ENCODE peak calls at places on chromosomes 7 and 10, in nine cellular contexts. G, J, S, T, W, R, N, E and P are unnamed samples.

GRCh38 chr7:149310113-149310836 is 48.3 kb downstream of the ZNF783 start:
- DNase-seq in G (no peak), J (no peak), S (peak), T (no peak), W (peak), R (no peak), N (peak), E (peak), P (no peak)

GRCh38 chr10:115831025-115831424 is 442.0 kb downstream of the GFRA1 start:
- DNase-seq in G (no peak), J (no peak), S (no peak), T (no peak), W (no peak), R (no peak), N (no peak), E (no peak), P (no peak)

GRCh38 chr10:114404171-114405010 is at the start of gene AFAP1L2:
- DNase-seq in G (no peak), J (peak), S (no peak), T (no peak), W (no peak), R (no peak), N (peak), E (peak), P (no peak)

GRCh38 chr7:104005197-104005596 is 15.7 kb upstream of the RELN start:
- DNase-seq in G (no peak), J (no peak), S (no peak), T (no peak), W (no peak), R (no peak), N (no peak), E (no peak), P (no peak)

GRCh38 chr7:37016073-37016878 is 292.0 kb upstream of the AOAH start:
- DNase-seq in G (no peak), J (no peak), S (no peak), T (no peak), W (no peak), R (no peak), N (no peak), E (no peak), P (no peak)

GRCh38 chr10:63553031-63553430 is 31.8 kb downstream of the REEP3 start:
- DNase-seq in G (no peak), J (no peak), S (no peak), T (no peak), W (no peak), R (no peak), N (no peak), E (no peak), P (no peak)

GRCh38 chr7:79403451-79403850 is 50.0 kb downstream of the MAGI2 start:
- DNase-seq in G (no peak), J (no peak), S (no peak), T (no peak), W (no peak), R (no peak), N (no peak), E (no peak), P (no peak)

GRCh38 chr10:30691601-30692015 is 62.1 kb upstream of the LYZL2 start:
- DNase-seq in G (no peak), J (no peak), S (no peak), T (no peak), W (no peak), R (no peak), N (no peak), E (no peak), P (no peak)

GRCh38 chr7:105014725-105015630 is 973 bp downstream of the KMT2E start:
- DNase-seq in G (no peak), J (peak), S (no peak), T (no peak), W (peak), R (peak), N (peak), E (peak), P (no peak)